ENCODE peak calls at places on chromosomes 12 and 14, in eight cellular contexts. One of them, this sample, is unnamed.

GRCh38 chr14:99320105-99320572 is 48.1 kb upstream of the BCL11B start:
- DNase-seq in lower leg skin: peak; percentile 76
- DNase-seq in Calu3: peak; percentile 69
- DNase-seq in hepatocyte: peak; percentile 22
- DNase-seq in MM.1S: peak; percentile 43
- DNase-seq in B cell: peak; percentile 50
- DNase-seq in cardiac muscle cell: peak; percentile 38
- DNase-seq in left lung: peak; percentile 88
- DNase-seq in this sample: peak; percentile 78

GRCh38 chr14:78254911-78255431 is 84.8 kb downstream of the NRXN3 start:
- DNase-seq in hepatocyte: no peak
- DNase-seq in lower leg skin: no peak
- DNase-seq in cardiac muscle cell: peak; percentile 8
- DNase-seq in Calu3: peak; percentile 3
- DNase-seq in MM.1S: peak; percentile 34
- DNase-seq in B cell: no peak
- DNase-seq in left lung: no peak
- DNase-seq in this sample: no peak

GRCh38 chr12:53938276-53939140 is at the start of gene HOXC13:
- DNase-seq in cardiac muscle cell: peak; percentile 14
- DNase-seq in B cell: no peak
- DNase-seq in MM.1S: peak; percentile 38
- DNase-seq in lower leg skin: peak; percentile 97
- DNase-seq in left lung: peak; percentile 72
- DNase-seq in hepatocyte: peak; percentile 88
- DNase-seq in Calu3: peak; percentile 67
- DNase-seq in this sample: no peak

GRCh38 chr14:80164991-80165390 is 46.3 kb downstream of the DIO2 start:
- DNase-seq in lower leg skin: no peak
- DNase-seq in left lung: no peak
- DNase-seq in Calu3: no peak
- DNase-seq in B cell: no peak
- DNase-seq in MM.1S: no peak
- DNase-seq in hepatocyte: no peak
- DNase-seq in cardiac muscle cell: no peak
- DNase-seq in this sample: no peak

GRCh38 chr12:26874501-26875296 is 41.7 kb upstream of the ITPR2 start:
- DNase-seq in lower leg skin: no peak
- DNase-seq in B cell: no peak
- DNase-seq in MM.1S: peak; percentile 33
- DNase-seq in hepatocyte: no peak
- DNase-seq in cardiac muscle cell: no peak
- DNase-seq in Calu3: no peak
- DNase-seq in left lung: no peak
- DNase-seq in this sample: peak; percentile 59

GRCh38 chr12:5200276-5201087 is 156.8 kb downstream of the KCNA5 start:
- DNase-seq in left lung: peak; percentile 75
- DNase-seq in B cell: no peak
- DNase-seq in lower leg skin: peak; percentile 90
- DNase-seq in cardiac muscle cell: no peak
- DNase-seq in MM.1S: peak; percentile 33
- DNase-seq in hepatocyte: peak; percentile 79
- DNase-seq in Calu3: peak; percentile 28
- DNase-seq in this sample: peak; percentile 50

GRCh38 chr12:49253033-49253623 is 11.8 kb upstream of the TUBA1C start:
- DNase-seq in MM.1S: no peak
- DNase-seq in hepatocyte: no peak
- DNase-seq in cardiac muscle cell: no peak
- DNase-seq in B cell: no peak
- DNase-seq in lower leg skin: no peak
- DNase-seq in left lung: no peak
- DNase-seq in Calu3: no peak
- DNase-seq in this sample: no peak

GRCh38 chr12:32296541-32296940 is 102.8 kb upstream of the FGD4 start:
- DNase-seq in lower leg skin: no peak
- DNase-seq in cardiac muscle cell: peak; percentile 10
- DNase-seq in Calu3: peak; percentile 17
- DNase-seq in MM.1S: no peak
- DNase-seq in hepatocyte: no peak
- DNase-seq in B cell: no peak
- DNase-seq in left lung: no peak
- DNase-seq in this sample: no peak

GRCh38 chr14:73503648-73504047 is 12.9 kb downstream of the RIOX1 start:
- DNase-seq in left lung: no peak
- DNase-seq in lower leg skin: no peak
- DNase-seq in B cell: no peak
- DNase-seq in hepatocyte: no peak
- DNase-seq in MM.1S: no peak
- DNase-seq in Calu3: no peak
- DNase-seq in cardiac muscle cell: no peak
- DNase-seq in this sample: no peak

GRCh38 chr12:24899503-24900098 is 49.3 kb downstream of the BCAT1 start:
- DNase-seq in left lung: no peak
- DNase-seq in hepatocyte: no peak
- DNase-seq in B cell: no peak
- DNase-seq in cardiac muscle cell: no peak
- DNase-seq in Calu3: no peak
- DNase-seq in lower leg skin: no peak
- DNase-seq in MM.1S: no peak
- DNase-seq in this sample: no peak

DNA sequence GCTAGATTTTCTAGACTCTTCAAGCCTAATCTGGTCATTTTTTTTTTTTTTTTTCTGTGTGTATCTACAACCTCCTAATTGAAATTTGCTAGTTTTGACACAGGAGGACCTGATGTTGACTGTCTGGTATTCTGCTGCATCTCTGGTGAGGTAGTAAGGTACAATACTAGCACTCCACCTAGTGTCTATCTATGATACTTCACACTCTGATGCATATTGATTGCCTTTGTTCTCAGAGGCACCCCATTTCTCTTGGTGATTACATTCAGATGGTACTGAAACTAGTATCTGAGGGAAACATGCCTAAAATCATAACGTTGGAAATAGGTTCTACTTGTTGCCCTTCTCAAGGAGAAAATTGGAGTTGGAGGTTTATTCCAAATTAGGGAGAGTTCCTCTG is 930.5 kb upstream of the NOVA1 start:
- DNase-seq in B cell: no peak
- DNase-seq in MM.1S: peak; percentile 41
- DNase-seq in cardiac muscle cell: peak; percentile 24
- DNase-seq in left lung: no peak
- DNase-seq in Calu3: no peak
- DNase-seq in hepatocyte: peak; percentile 44
- DNase-seq in lower leg skin: no peak
- DNase-seq in this sample: no peak
- TF ChIP-seq CTCF in B cell: no peak
- TF ChIP-seq CTCF in MM.1S: peak; percentile 51
- TF ChIP-seq CTCF in cardiac muscle cell: peak; percentile 30
- TF ChIP-seq CTCF in left lung: no peak
- TF ChIP-seq CTCF in Calu3: no peak
- TF ChIP-seq CTCF in hepatocyte: peak; percentile 55
- TF ChIP-seq CTCF in lower leg skin: no peak
- TF ChIP-seq CTCF in this sample: no peak

DNA sequence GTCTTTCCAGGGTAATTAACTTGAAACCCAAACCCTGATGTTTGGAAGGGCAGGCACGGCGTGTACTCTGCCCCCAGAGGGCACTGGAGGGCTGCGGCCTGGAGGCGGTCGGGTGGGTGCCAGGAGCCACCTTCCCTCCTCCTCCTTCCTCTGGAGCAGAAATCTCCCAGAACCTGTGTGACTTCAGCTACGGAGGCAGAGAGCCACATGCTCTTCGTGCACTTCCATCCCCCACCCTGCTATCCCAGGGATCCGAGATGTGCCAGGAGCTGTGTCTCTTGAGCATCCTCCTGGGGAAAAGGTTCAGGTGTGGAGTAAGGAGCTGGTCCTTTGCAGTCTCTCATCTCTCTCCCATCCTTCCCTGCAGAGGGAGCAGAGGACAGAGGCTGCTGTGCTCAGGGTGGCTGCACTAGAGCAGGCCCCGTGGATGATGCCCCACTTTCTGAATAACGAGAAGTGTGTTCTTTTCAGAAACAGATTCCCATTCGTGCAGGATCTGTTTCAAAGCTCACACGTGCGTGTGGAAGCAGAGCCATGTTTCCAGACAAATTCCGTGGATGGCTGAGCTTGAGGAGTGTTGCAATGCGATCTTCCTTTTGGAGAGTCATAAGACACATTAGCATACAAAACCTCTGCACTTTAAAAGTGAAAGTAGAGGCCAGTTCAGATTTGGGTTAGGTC is 162.9 kb downstream of the ADGRD1 start:
- DNase-seq in cardiac muscle cell: peak; percentile 60
- DNase-seq in lower leg skin: no peak
- DNase-seq in B cell: no peak
- DNase-seq in Calu3: peak; percentile 42
- DNase-seq in MM.1S: no peak
- DNase-seq in hepatocyte: peak; percentile 46
- DNase-seq in left lung: no peak
- DNase-seq in this sample: no peak
- TF ChIP-seq CTCF in cardiac muscle cell: peak; percentile 24
- TF ChIP-seq CTCF in lower leg skin: no peak
- TF ChIP-seq CTCF in B cell: no peak
- TF ChIP-seq CTCF in Calu3: peak; percentile 64
- TF ChIP-seq CTCF in MM.1S: peak; percentile 12
- TF ChIP-seq CTCF in hepatocyte: peak; percentile 50
- TF ChIP-seq CTCF in left lung: peak; percentile 11
- TF ChIP-seq CTCF in this sample: peak; percentile 28

GRCh38 chr12:6442799-6443198 is 2.0 kb upstream of the CD27 start:
- DNase-seq in B cell: no peak
- DNase-seq in hepatocyte: no peak
- DNase-seq in MM.1S: no peak
- DNase-seq in lower leg skin: no peak
- DNase-seq in left lung: no peak
- DNase-seq in Calu3: no peak
- DNase-seq in cardiac muscle cell: no peak
- DNase-seq in this sample: no peak
- TF ChIP-seq CTCF in B cell: no peak
- TF ChIP-seq CTCF in hepatocyte: no peak
- TF ChIP-seq CTCF in MM.1S: no peak
- TF ChIP-seq CTCF in lower leg skin: no peak
- TF ChIP-seq CTCF in left lung: no peak
- TF ChIP-seq CTCF in Calu3: no peak
- TF ChIP-seq CTCF in cardiac muscle cell: no peak
- TF ChIP-seq CTCF in this sample: no peak

GRCh38 chr12:18411453-18411852 is 150.1 kb downstream of the PIK3C2G start:
- DNase-seq in cardiac muscle cell: no peak
- DNase-seq in lower leg skin: no peak
- DNase-seq in hepatocyte: no peak
- DNase-seq in MM.1S: no peak
- DNase-seq in B cell: no peak
- DNase-seq in left lung: no peak
- DNase-seq in Calu3: no peak
- DNase-seq in this sample: no peak
- TF ChIP-seq CTCF in cardiac muscle cell: no peak
- TF ChIP-seq CTCF in lower leg skin: no peak
- TF ChIP-seq CTCF in hepatocyte: no peak
- TF ChIP-seq CTCF in MM.1S: no peak
- TF ChIP-seq CTCF in B cell: no peak
- TF ChIP-seq CTCF in left lung: no peak
- TF ChIP-seq CTCF in Calu3: no peak
- TF ChIP-seq CTCF in this sample: no peak

GRCh38 chr12:20800160-20800559 is 10.3 kb upstream of the SLCO1B3 start:
- DNase-seq in MM.1S: peak; percentile 86
- DNase-seq in lower leg skin: no peak
- DNase-seq in hepatocyte: no peak
- DNase-seq in left lung: no peak
- DNase-seq in Calu3: no peak
- DNase-seq in B cell: no peak
- DNase-seq in cardiac muscle cell: no peak
- DNase-seq in this sample: no peak

GRCh38 chr12:20801035-20801434 is 9.5 kb upstream of the SLCO1B3 start:
- DNase-seq in left lung: no peak
- DNase-seq in Calu3: no peak
- DNase-seq in B cell: no peak
- DNase-seq in lower leg skin: no peak
- DNase-seq in hepatocyte: no peak
- DNase-seq in MM.1S: no peak
- DNase-seq in cardiac muscle cell: no peak
- DNase-seq in this sample: no peak

GRCh38 chr12:20792971-20793370 is 17.5 kb upstream of the SLCO1B3 start:
- DNase-seq in cardiac muscle cell: no peak
- DNase-seq in lower leg skin: no peak
- DNase-seq in MM.1S: no peak
- DNase-seq in hepatocyte: no peak
- DNase-seq in left lung: no peak
- DNase-seq in B cell: no peak
- DNase-seq in Calu3: no peak
- DNase-seq in this sample: no peak

DNA sequence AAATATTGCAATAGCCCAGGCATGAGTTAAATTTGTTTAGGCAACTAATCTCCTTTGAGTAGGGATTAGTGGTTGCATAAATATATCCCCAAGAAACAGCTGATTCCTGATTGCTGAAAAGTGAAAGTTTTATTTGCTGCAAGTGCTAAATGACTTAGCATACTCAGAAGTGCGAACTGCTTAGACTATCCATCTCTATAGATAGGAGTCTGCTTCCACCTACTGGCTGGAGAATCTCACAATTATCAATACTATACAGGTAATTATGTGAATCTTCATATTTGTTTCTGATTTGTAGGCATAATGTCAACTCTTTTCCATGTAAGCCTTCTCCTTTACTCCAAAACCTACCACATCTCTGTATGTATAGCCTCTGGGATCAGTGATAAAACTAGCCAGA is 11.9 kb upstream of the SLCO1B3 start:
- DNase-seq in MM.1S: peak; percentile 32
- DNase-seq in lower leg skin: no peak
- DNase-seq in left lung: no peak
- DNase-seq in hepatocyte: peak; percentile 39
- DNase-seq in Calu3: peak; percentile 12
- DNase-seq in B cell: no peak
- DNase-seq in cardiac muscle cell: peak; percentile 31
- DNase-seq in this sample: no peak
- TF ChIP-seq CTCF in MM.1S: peak; percentile 50
- TF ChIP-seq CTCF in lower leg skin: no peak
- TF ChIP-seq CTCF in left lung: no peak
- TF ChIP-seq CTCF in hepatocyte: peak; percentile 68
- TF ChIP-seq CTCF in Calu3: no peak
- TF ChIP-seq CTCF in B cell: no peak
- TF ChIP-seq CTCF in cardiac muscle cell: peak; percentile 18
- TF ChIP-seq CTCF in this sample: peak; percentile 23

DNA sequence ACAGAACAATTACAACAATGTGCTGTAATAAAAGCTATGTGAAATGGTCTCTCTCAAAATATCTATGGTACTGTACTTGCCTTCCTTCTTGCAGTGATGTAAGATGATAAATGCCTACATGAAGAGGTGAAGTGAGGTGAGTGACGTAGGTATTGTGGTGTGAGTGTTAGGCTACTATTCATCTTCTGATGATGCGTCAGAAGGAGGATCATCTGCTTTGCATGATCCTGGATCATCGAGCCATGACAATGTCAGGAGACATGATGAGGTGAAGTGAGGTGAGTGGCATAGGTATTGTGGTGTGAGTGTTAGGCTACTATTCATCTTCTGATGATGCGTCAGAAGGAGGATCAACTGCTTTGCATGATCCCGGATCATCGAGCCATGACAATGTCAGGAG is 105.8 kb downstream of the KCNC2 start:
- DNase-seq in Calu3: no peak
- DNase-seq in hepatocyte: no peak
- DNase-seq in B cell: no peak
- DNase-seq in left lung: no peak
- DNase-seq in MM.1S: no peak
- DNase-seq in cardiac muscle cell: no peak
- DNase-seq in lower leg skin: no peak
- DNase-seq in this sample: no peak
- TF ChIP-seq CTCF in Calu3: no peak
- TF ChIP-seq CTCF in hepatocyte: no peak
- TF ChIP-seq CTCF in B cell: no peak
- TF ChIP-seq CTCF in left lung: no peak
- TF ChIP-seq CTCF in MM.1S: no peak
- TF ChIP-seq CTCF in cardiac muscle cell: no peak
- TF ChIP-seq CTCF in lower leg skin: no peak
- TF ChIP-seq CTCF in this sample: no peak

This sample was measured in GM10248.